ENCODE peak calls at places on chromosomes 1 and 21, in six cellular contexts. A, X, N, C, M and R are unnamed samples.

GRCh38 chr1:223504741-223505140 is 111.5 kb downstream of the CCDC185 start:
- DNase-seq in A (no peak), X (no peak), N (peak; percentile 9), C (peak; percentile 33), M (peak; percentile 93), R (no peak)

GRCh38 chr21:29072873-29073221 is 601 bp downstream of the CCT8 start:
- DNase-seq in A (no peak), X (no peak), N (no peak), C (no peak), M (peak; percentile 55), R (no peak)

GRCh38 chr1:3618904-3619671 is 5.7 kb upstream of the TPRG1L start:
- DNase-seq in A (peak; percentile 32), X (peak; percentile 58), N (peak; percentile 48), C (peak; percentile 87), M (peak; percentile 78), R (peak; percentile 60)

GRCh38 chr1:212655668-212656440 is 43.8 kb downstream of the BATF3 start:
- DNase-seq in A (no peak), X (no peak), N (peak; percentile 65), C (no peak), M (peak; percentile 96), R (no peak)

GRCh38 chr1:62870148-62870547 is 86.2 kb downstream of the ATG4C start:
- DNase-seq in A (no peak), X (no peak), N (no peak), C (no peak), M (peak; percentile 18), R (no peak)

GRCh38 chr1:45583666-45584350 is at the start of gene NASP:
- DNase-seq in A (peak; percentile 83), X (peak; percentile 86), N (peak; percentile 89), C (peak; percentile 96), M (peak; percentile 86), R (peak; percentile 86)

GRCh38 chr1:75720820-75721219 is 3.7 kb upstream of the ACADM start:
- DNase-seq in A (no peak), X (no peak), N (no peak), C (no peak), M (no peak), R (no peak)

GRCh38 chr1:113856011-113856410 is 15.5 kb downstream of the PTPN22 start:
- DNase-seq in A (no peak), X (no peak), N (no peak), C (no peak), M (no peak), R (no peak)

GRCh38 chr1:84688461-84689061 is 1.7 kb downstream of the SSX2IP start:
- DNase-seq in A (no peak), X (no peak), N (no peak), C (no peak), M (peak; percentile 25), R (no peak)

GRCh38 chr1:160629286-160630210 is 17.3 kb downstream of the SLAMF1 start:
- DNase-seq in A (peak; percentile 11), X (no peak), N (no peak), C (peak; percentile 56), M (no peak), R (peak; percentile 47)

GRCh38 chr1:68624233-68624632 is 127.4 kb upstream of the DEPDC1 start:
- DNase-seq in A (no peak), X (no peak), N (no peak), C (no peak), M (peak; percentile 2), R (no peak)

GRCh38 chr1:158999301-159000069 is 10.2 kb upstream of the IFI16 start:
- DNase-seq in A (peak; percentile 73), X (no peak), N (peak; percentile 86), C (peak; percentile 96), M (peak; percentile 98), R (no peak)

GRCh38 chr1:171623651-171624331 is 1.7 kb downstream of the MYOCOS start:
- DNase-seq in A (no peak), X (no peak), N (no peak), C (no peak), M (no peak), R (no peak)

GRCh38 chr1:42831273-42831672 is 14.1 kb upstream of the SVBP start:
- DNase-seq in A (no peak), X (no peak), N (no peak), C (no peak), M (no peak), R (no peak)

GRCh38 chr1:24535021-24535424 is 20.9 kb upstream of the NCMAP start:
- DNase-seq in A (no peak), X (peak; percentile 59), N (no peak), C (no peak), M (no peak), R (peak; percentile 46)

GRCh38 chr1:209168204-209168603 is 415.3 kb upstream of the CAMK1G start:
- DNase-seq in A (no peak), X (no peak), N (no peak), C (no peak), M (peak; percentile 6), R (no peak)

GRCh38 chr1:85585845-85586244 is 5.3 kb downstream of the CCN1 start:
- DNase-seq in A (no peak), X (no peak), N (no peak), C (no peak), M (peak; percentile 72), R (no peak)

GRCh38 chr1:18199462-18199861 is 91.9 kb downstream of the IGSF21 start:
- DNase-seq in A (no peak), X (no peak), N (no peak), C (no peak), M (no peak), R (no peak)

GRCh38 chr1:153610334-153611023 is 2.5 kb downstream of the S100A16 start:
- DNase-seq in A (no peak), X (no peak), N (no peak), C (no peak), M (peak; percentile 60), R (no peak)

GRCh38 chr1:54464477-54465146 is 58.4 kb upstream of the SSBP3 start:
- DNase-seq in A (no peak), X (no peak), N (no peak), C (no peak), M (peak; percentile 46), R (no peak)

GRCh38 chr21:17270234-17270633 is 242.6 kb upstream of the CXADR start:
- DNase-seq in A (no peak), X (no peak), N (peak; percentile 9), C (peak; percentile 74), M (no peak), R (no peak)

GRCh38 chr1:59672851-59673574 is 141.7 kb upstream of the HOOK1 start:
- DNase-seq in A (no peak), X (no peak), N (peak; percentile 50), C (no peak), M (peak; percentile 84), R (no peak)

GRCh38 chr1:28135910-28136635 is 40.4 kb downstream of the PTAFR start:
- DNase-seq in A (no peak), X (no peak), N (peak; percentile 61), C (no peak), M (no peak), R (no peak)

GRCh38 chr1:203555046-203555445 is 61.1 kb downstream of the OPTC start:
- DNase-seq in A (no peak), X (no peak), N (no peak), C (no peak), M (peak; percentile 70), R (no peak)

GRCh38 chr1:183730107-183730724 is 74.7 kb upstream of the RGL1 start:
- DNase-seq in A (no peak), X (no peak), N (no peak), C (no peak), M (no peak), R (no peak)

GRCh38 chr1:232648316-232648715 is 18.4 kb upstream of the SIPA1L2 start:
- DNase-seq in A (no peak), X (no peak), N (no peak), C (no peak), M (peak; percentile 7), R (no peak)

GRCh38 chr1:119827010-119827409 is 15.8 kb upstream of the REG4 start:
- DNase-seq in A (no peak), X (no peak), N (no peak), C (no peak), M (no peak), R (no peak)

GRCh38 chr21:34113842-34114241 is 40.5 kb downstream of the MRPS6 start:
- DNase-seq in A (no peak), X (no peak), N (no peak), C (no peak), M (peak; percentile 44), R (no peak)

GRCh38 chr1:183080406-183080805 is 57.2 kb downstream of the LAMC1 start:
- DNase-seq in A (no peak), X (no peak), N (peak; percentile 66), C (no peak), M (peak; percentile 64), R (no peak)

GRCh38 chr1:183417691-183418491 is at the start of gene NMNAT2:
- DNase-seq in A (no peak), X (no peak), N (no peak), C (peak; percentile 85), M (peak; percentile 42), R (no peak)

GRCh38 chr1:216325336-216325735 is 97.9 kb downstream of the USH2A start:
- DNase-seq in A (no peak), X (no peak), N (no peak), C (no peak), M (no peak), R (no peak)

GRCh38 chr1:161706483-161707347 is at the start of gene FCRLA:
- DNase-seq in A (no peak), X (no peak), N (peak; percentile 27), C (no peak), M (peak; percentile 98), R (no peak)

GRCh38 chr1:89167590-89168215 is 8.1 kb downstream of the GBP7 start:
- DNase-seq in A (no peak), X (no peak), N (no peak), C (no peak), M (peak; percentile 25), R (no peak)

GRCh38 chr1:202349263-202349928 is 897 bp downstream of the PPP1R12B start:
- DNase-seq in A (no peak), X (no peak), N (no peak), C (no peak), M (peak; percentile 64), R (no peak)